ENCODE peak calls at places on chromosomes 12 and 14, in eight cellular contexts. T is prostate gland, M is epithelial cell of esophagus, Z is B cell, W is endothelial cell of umbilical vein, A is kidney, S is PC-3, H is GM06990. D is an unnamed sample.

GRCh38 chr14:23776296-23776695 is 140.1 kb downstream of the DHRS2 start:
- DNase-seq in T (no peak), M (no peak), Z (no peak), W (no peak), A (no peak), S (no peak), H (no peak), D (no peak)

GRCh38 chr12:3951380-3952135 is 78.4 kb upstream of the PARP11 start:
- DNase-seq in T (no peak), M (no peak), Z (no peak), W (no peak), A (no peak), S (no peak), H (no peak), D (no peak)

GRCh38 chr12:6312529-6313325 is 2.2 kb downstream of the PLEKHG6 start:
- DNase-seq in T (peak; percentile 69), M (peak; percentile 93), Z (no peak), W (no peak), A (peak; percentile 88), S (peak; percentile 71), H (peak; percentile 68), D (peak; percentile 84)

GRCh38 chr14:23183479-23183878 is at the start of gene SLC7A8:
- DNase-seq in T (peak; percentile 79), M (no peak), Z (no peak), W (peak; percentile 15), A (no peak), S (peak; percentile 21), H (no peak), D (no peak)

GRCh38 chr12:132109741-132110140 is 34.4 kb downstream of the DDX51 start:
- DNase-seq in T (no peak), M (no peak), Z (no peak), W (peak; percentile 43), A (no peak), S (no peak), H (no peak), D (no peak)

GRCh38 chr12:88308825-88309224 is 166.7 kb downstream of the TMTC3 start:
- DNase-seq in T (no peak), M (peak; percentile 78), Z (no peak), W (peak; percentile 65), A (no peak), S (peak; percentile 84), H (no peak), D (peak; percentile 63)

GRCh38 chr12:42893802-42894201 is 304.3 kb upstream of the PRICKLE1 start:
- DNase-seq in T (no peak), M (no peak), Z (no peak), W (no peak), A (no peak), S (no peak), H (no peak), D (no peak)

GRCh38 chr12:77377116-77377515 is 311.7 kb upstream of the E2F7 start:
- DNase-seq in T (no peak), M (no peak), Z (no peak), W (no peak), A (no peak), S (no peak), H (no peak), D (peak; percentile 66)

GRCh38 chr12:12181516-12181915 is 85.3 kb downstream of the LRP6 start:
- DNase-seq in T (no peak), M (peak; percentile 30), Z (no peak), W (peak; percentile 61), A (no peak), S (peak; percentile 71), H (no peak), D (no peak)

GRCh38 chr12:97535582-97535981 is 73.0 kb downstream of the RMST start:
- DNase-seq in T (no peak), M (peak; percentile 62), Z (no peak), W (no peak), A (no peak), S (no peak), H (no peak), D (no peak)

GRCh38 chr12:49983892-49984291 is 11.1 kb downstream of the AQP6 start:
- DNase-seq in T (no peak), M (peak; percentile 68), Z (no peak), W (peak; percentile 87), A (no peak), S (peak; percentile 58), H (no peak), D (peak; percentile 45)

GRCh38 chr12:28704477-28705169 is 444.5 kb upstream of the FAR2 start:
- DNase-seq in T (no peak), M (no peak), Z (no peak), W (no peak), A (no peak), S (peak; percentile 63), H (no peak), D (no peak)

GRCh38 chr12:69331482-69331845 is 16.7 kb upstream of the LYZ start:
- DNase-seq in T (no peak), M (no peak), Z (no peak), W (no peak), A (no peak), S (no peak), H (no peak), D (peak; percentile 2)

GRCh38 chr12:110371408-110372055 is 32.0 kb downstream of the ANAPC7 start:
- DNase-seq in T (peak; percentile 33), M (no peak), Z (peak; percentile 89), W (no peak), A (no peak), S (no peak), H (peak; percentile 70), D (no peak)

GRCh38 chr12:111404362-111405148 is 1.2 kb upstream of the SH2B3 start:
- DNase-seq in T (no peak), M (no peak), Z (peak; percentile 60), W (peak; percentile 79), A (peak; percentile 87), S (no peak), H (no peak), D (no peak)

GRCh38 chr12:7075931-7076330 is 15.4 kb downstream of the C1S start:
- DNase-seq in T (no peak), M (peak; percentile 60), Z (no peak), W (no peak), A (no peak), S (no peak), H (no peak), D (peak; percentile 51)

GRCh38 chr12:48901278-48901677 is 24.0 kb downstream of the FKBP11 start:
- DNase-seq in T (no peak), M (peak; percentile 69), Z (no peak), W (no peak), A (no peak), S (peak; percentile 16), H (no peak), D (no peak)

GRCh38 chr12:52523825-52524224 is 3.6 kb upstream of the KRT5 start:
- DNase-seq in T (no peak), M (peak; percentile 80), Z (no peak), W (no peak), A (no peak), S (no peak), H (no peak), D (peak; percentile 89)

GRCh38 chr14:73289729-73290128 is 52.4 kb downstream of the PAPLN start:
- DNase-seq in T (no peak), M (no peak), Z (no peak), W (no peak), A (no peak), S (no peak), H (no peak), D (no peak)

GRCh38 chr14:73290279-73290678 is 53.0 kb downstream of the PAPLN start:
- DNase-seq in T (no peak), M (no peak), Z (no peak), W (no peak), A (no peak), S (no peak), H (peak; percentile 32), D (no peak)

GRCh38 chr14:73289308-73289707 is 52.0 kb downstream of the PAPLN start:
- DNase-seq in T (no peak), M (no peak), Z (no peak), W (no peak), A (no peak), S (no peak), H (no peak), D (no peak)

GRCh38 chr14:73293782-73294781 is 56.8 kb downstream of the PAPLN start:
- DNase-seq in T (no peak), M (no peak), Z (no peak), W (no peak), A (no peak), S (peak; percentile 72), H (no peak), D (no peak)

GRCh38 chr14:73295198-73295796 is 58.0 kb downstream of the PAPLN start:
- DNase-seq in T (peak; percentile 13), M (peak; percentile 46), Z (no peak), W (peak; percentile 71), A (no peak), S (peak; percentile 78), H (no peak), D (peak; percentile 52)
- TF ChIP-seq CTCF in T (peak; percentile 75), M (peak; percentile 62), Z (peak; percentile 89), W (peak; percentile 48), A (peak; percentile 69), S (peak; percentile 98), H (peak; percentile 67), D (peak; percentile 52)

GRCh38 chr14:53963491-53964227 is 7.0 kb upstream of the BMP4 start:
- DNase-seq in T (peak; percentile 65), M (peak; percentile 68), Z (no peak), W (peak; percentile 44), A (peak; percentile 75), S (peak; percentile 63), H (no peak), D (no peak)
- TF ChIP-seq CTCF in T (peak; percentile 66), M (peak; percentile 54), Z (no peak), W (peak; percentile 60), A (peak; percentile 28), S (peak; percentile 63), H (peak; percentile 4), D (no peak)

GRCh38 chr14:102341566-102341965 is 21.1 kb downstream of the CINP start:
- DNase-seq in T (no peak), M (no peak), Z (no peak), W (no peak), A (no peak), S (no peak), H (no peak), D (no peak)
- TF ChIP-seq CTCF in T (no peak), M (no peak), Z (no peak), W (no peak), A (no peak), S (no peak), H (no peak), D (no peak)

GRCh38 chr14:45199246-45199645 is 53.8 kb downstream of the MIS18BP1 start:
- DNase-seq in T (no peak), M (peak; percentile 57), Z (no peak), W (no peak), A (no peak), S (no peak), H (no peak), D (peak; percentile 17)

GRCh38 chr14:45198551-45198950 is 54.5 kb downstream of the MIS18BP1 start:
- DNase-seq in T (peak; percentile 8), M (peak; percentile 74), Z (no peak), W (no peak), A (no peak), S (peak; percentile 27), H (no peak), D (peak; percentile 69)

GRCh38 chr14:45204241-45204640 is 48.8 kb downstream of the MIS18BP1 start:
- DNase-seq in T (no peak), M (no peak), Z (no peak), W (no peak), A (no peak), S (no peak), H (no peak), D (no peak)

DNA sequence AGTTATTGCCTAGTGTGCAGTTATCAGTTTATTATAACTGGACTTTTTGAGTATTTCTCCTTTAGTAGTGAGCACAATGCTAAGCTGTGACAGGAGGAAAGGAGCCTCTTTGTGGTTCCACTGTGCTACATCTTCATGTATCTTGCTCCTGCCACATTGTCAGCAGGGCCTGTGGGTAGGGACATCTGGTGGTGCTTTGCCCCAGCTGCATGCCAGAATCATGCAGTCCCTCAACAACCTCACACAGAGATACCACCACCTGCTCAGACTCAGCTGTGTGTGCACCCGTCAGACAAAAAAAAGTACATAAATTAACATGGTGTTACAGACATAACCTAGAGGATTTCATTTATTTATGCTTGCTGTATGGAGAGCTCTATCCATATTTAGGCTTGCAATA is 51.1 kb downstream of the MIS18BP1 start:
- DNase-seq in T (no peak), M (peak; percentile 28), Z (no peak), W (peak; percentile 15), A (no peak), S (peak; percentile 13), H (peak; percentile 9), D (peak; percentile 33)
- TF ChIP-seq CTCF in T (no peak), M (peak; percentile 48), Z (no peak), W (peak; percentile 19), A (no peak), S (peak; percentile 37), H (peak; percentile 62), D (no peak)